ENCODE peak calls at places on chromosomes 12 and 14, in four cellular contexts. One of them, this sample, is unnamed.

GRCh38 chr14:45038865-45039264 is 45.1 kb upstream of the PRPF39 start:
- DNase-seq in fibroblast of pulmonary artery: no peak
- DNase-seq in omental fat pad: no peak
- DNase-seq in neural progenitor cell: no peak
- DNase-seq in this sample: no peak

GRCh38 chr12:132188451-132189298 is 44.4 kb downstream of the NOC4L start:
- DNase-seq in fibroblast of pulmonary artery: no peak
- DNase-seq in omental fat pad: no peak
- DNase-seq in neural progenitor cell: no peak
- DNase-seq in this sample: no peak

GRCh38 chr14:47948981-47949380 is 273.6 kb upstream of the MDGA2 start:
- DNase-seq in fibroblast of pulmonary artery: no peak
- DNase-seq in omental fat pad: no peak
- DNase-seq in neural progenitor cell: no peak
- DNase-seq in this sample: no peak

GRCh38 chr14:58703149-58703509 is 65.4 kb downstream of the DACT1 start:
- DNase-seq in fibroblast of pulmonary artery: no peak
- DNase-seq in omental fat pad: no peak
- DNase-seq in neural progenitor cell: no peak
- DNase-seq in this sample: no peak

GRCh38 chr14:75861161-75861621 is 120.6 kb downstream of the TGFB3 start:
- DNase-seq in fibroblast of pulmonary artery: peak
- DNase-seq in omental fat pad: no peak
- DNase-seq in neural progenitor cell: no peak
- DNase-seq in this sample: no peak

GRCh38 chr14:98957211-98958047 is 314.6 kb downstream of the BCL11B start:
- DNase-seq in fibroblast of pulmonary artery: peak
- DNase-seq in omental fat pad: peak
- DNase-seq in neural progenitor cell: no peak
- DNase-seq in this sample: no peak

GRCh38 chr12:124804011-124804621 is 59.5 kb downstream of the SCARB1 start:
- DNase-seq in fibroblast of pulmonary artery: no peak
- DNase-seq in omental fat pad: no peak
- DNase-seq in neural progenitor cell: peak
- DNase-seq in this sample: no peak

GRCh38 chr14:55832122-55832911 is 252.3 kb downstream of the KTN1 start:
- DNase-seq in fibroblast of pulmonary artery: peak
- DNase-seq in omental fat pad: no peak
- DNase-seq in neural progenitor cell: no peak
- DNase-seq in this sample: no peak

GRCh38 chr14:24712374-24712773 is 78.4 kb upstream of the GZMB start:
- DNase-seq in fibroblast of pulmonary artery: no peak
- DNase-seq in omental fat pad: no peak
- DNase-seq in neural progenitor cell: no peak
- DNase-seq in this sample: no peak

GRCh38 chr12:90253674-90254181 is 545.1 kb upstream of the ATP2B1 start:
- DNase-seq in fibroblast of pulmonary artery: peak
- DNase-seq in omental fat pad: no peak
- DNase-seq in neural progenitor cell: no peak
- DNase-seq in this sample: peak

GRCh38 chr14:79465651-79466050 is 745.7 kb downstream of the DIO2 start:
- DNase-seq in fibroblast of pulmonary artery: no peak
- DNase-seq in omental fat pad: no peak
- DNase-seq in neural progenitor cell: no peak
- DNase-seq in this sample: no peak

GRCh38 chr14:23345987-23346692 is 6.5 kb downstream of the SLC22A17 start:
- DNase-seq in fibroblast of pulmonary artery: no peak
- DNase-seq in omental fat pad: no peak
- DNase-seq in neural progenitor cell: peak
- DNase-seq in this sample: peak

GRCh38 chr12:67891566-67891965 is 97.7 kb upstream of the IFNG-AS1 start:
- DNase-seq in fibroblast of pulmonary artery: no peak
- DNase-seq in omental fat pad: no peak
- DNase-seq in neural progenitor cell: peak
- DNase-seq in this sample: no peak

GRCh38 chr14:68655021-68655811 is 137.7 kb downstream of the ZFP36L1 start:
- DNase-seq in fibroblast of pulmonary artery: peak
- DNase-seq in omental fat pad: no peak
- DNase-seq in neural progenitor cell: no peak
- DNase-seq in this sample: no peak

GRCh38 chr14:104299993-104300761 is 161.8 kb downstream of the KIF26A start:
- DNase-seq in fibroblast of pulmonary artery: no peak
- DNase-seq in omental fat pad: no peak
- DNase-seq in neural progenitor cell: no peak
- DNase-seq in this sample: peak

GRCh38 chr12:26732010-26732908 is 100.7 kb downstream of the ITPR2 start:
- DNase-seq in fibroblast of pulmonary artery: no peak
- DNase-seq in omental fat pad: no peak
- DNase-seq in neural progenitor cell: no peak
- DNase-seq in this sample: no peak

GRCh38 chr14:37668646-37669045 is 73.2 kb downstream of the TTC6 start:
- DNase-seq in fibroblast of pulmonary artery: peak
- DNase-seq in omental fat pad: no peak
- DNase-seq in neural progenitor cell: no peak
- DNase-seq in this sample: no peak

GRCh38 chr12:109069307-109070231 is 17.2 kb downstream of the USP30 start:
- DNase-seq in fibroblast of pulmonary artery: no peak
- DNase-seq in omental fat pad: no peak
- DNase-seq in neural progenitor cell: peak
- DNase-seq in this sample: no peak

GRCh38 chr14:29039171-29039570 is 272.6 kb downstream of the FOXG1 start:
- DNase-seq in fibroblast of pulmonary artery: peak
- DNase-seq in omental fat pad: no peak
- DNase-seq in neural progenitor cell: no peak
- DNase-seq in this sample: no peak

GRCh38 chr14:83463500-83464098 is 1929.9 kb upstream of the SEL1L start:
- DNase-seq in fibroblast of pulmonary artery: peak
- DNase-seq in omental fat pad: no peak
- DNase-seq in neural progenitor cell: peak
- DNase-seq in this sample: peak

GRCh38 chr14:99033951-99034350 is 238.0 kb downstream of the BCL11B start:
- DNase-seq in fibroblast of pulmonary artery: no peak
- DNase-seq in omental fat pad: no peak
- DNase-seq in neural progenitor cell: no peak
- DNase-seq in this sample: no peak

GRCh38 chr12:130826151-130826801 is 12.8 kb downstream of the STX2 start:
- DNase-seq in fibroblast of pulmonary artery: peak
- DNase-seq in omental fat pad: no peak
- DNase-seq in neural progenitor cell: peak
- DNase-seq in this sample: peak

GRCh38 chr12:42483534-42483857 is 106.0 kb downstream of the PRICKLE1 start:
- DNase-seq in fibroblast of pulmonary artery: no peak
- DNase-seq in omental fat pad: peak
- DNase-seq in neural progenitor cell: no peak
- DNase-seq in this sample: peak

GRCh38 chr14:82075566-82075965 is 541.9 kb upstream of the SEL1L start:
- DNase-seq in fibroblast of pulmonary artery: peak
- DNase-seq in omental fat pad: no peak
- DNase-seq in neural progenitor cell: peak
- DNase-seq in this sample: no peak

GRCh38 chr12:78571953-78572352 is 292.6 kb upstream of the SYT1 start:
- DNase-seq in fibroblast of pulmonary artery: no peak
- DNase-seq in omental fat pad: no peak
- DNase-seq in neural progenitor cell: peak
- DNase-seq in this sample: peak

GRCh38 chr14:70254476-70254961 is 65.8 kb upstream of the SLC8A3 start:
- DNase-seq in fibroblast of pulmonary artery: peak
- DNase-seq in omental fat pad: no peak
- DNase-seq in neural progenitor cell: peak
- DNase-seq in this sample: peak

GRCh38 chr14:105487986-105488777 is 1.5 kb downstream of the CRIP1 start:
- DNase-seq in fibroblast of pulmonary artery: no peak
- DNase-seq in omental fat pad: no peak
- DNase-seq in neural progenitor cell: no peak
- DNase-seq in this sample: no peak

GRCh38 chr14:41872906-41873305 is 266.2 kb downstream of the LRFN5 start:
- DNase-seq in fibroblast of pulmonary artery: peak
- DNase-seq in omental fat pad: no peak
- DNase-seq in neural progenitor cell: no peak
- DNase-seq in this sample: no peak

GRCh38 chr14:80996049-80996901 is 40.9 kb downstream of the TSHR start:
- DNase-seq in fibroblast of pulmonary artery: peak
- DNase-seq in omental fat pad: no peak
- DNase-seq in neural progenitor cell: peak
- DNase-seq in this sample: peak

GRCh38 chr12:2101798-2102197 is 49.0 kb downstream of the CACNA1C start:
- DNase-seq in fibroblast of pulmonary artery: no peak
- DNase-seq in omental fat pad: no peak
- DNase-seq in neural progenitor cell: no peak
- DNase-seq in this sample: no peak

GRCh38 chr14:93734086-93734822 is 54.0 kb downstream of the PRIMA1 start:
- DNase-seq in fibroblast of pulmonary artery: no peak
- DNase-seq in omental fat pad: no peak
- DNase-seq in neural progenitor cell: peak
- DNase-seq in this sample: peak

GRCh38 chr12:108831309-108831991 is 25.9 kb downstream of the SSH1 start:
- DNase-seq in fibroblast of pulmonary artery: no peak
- DNase-seq in omental fat pad: no peak
- DNase-seq in neural progenitor cell: no peak
- DNase-seq in this sample: no peak

GRCh38 chr14:104318558-104319488 is 180.4 kb downstream of the KIF26A start:
- DNase-seq in fibroblast of pulmonary artery: no peak
- DNase-seq in omental fat pad: no peak
- DNase-seq in neural progenitor cell: no peak
- DNase-seq in this sample: no peak

GRCh38 chr14:58846682-58847465 is 209.1 kb downstream of the DACT1 start:
- DNase-seq in fibroblast of pulmonary artery: no peak
- DNase-seq in omental fat pad: no peak
- DNase-seq in neural progenitor cell: peak
- DNase-seq in this sample: no peak

GRCh38 chr12:20832911-20833310 is 22.4 kb downstream of the SLCO1B3 start:
- DNase-seq in fibroblast of pulmonary artery: no peak
- DNase-seq in omental fat pad: no peak
- DNase-seq in neural progenitor cell: no peak
- DNase-seq in this sample: no peak

GRCh38 chr12:42187799-42188198 is 43.1 kb upstream of the GXYLT1 start:
- DNase-seq in fibroblast of pulmonary artery: no peak
- DNase-seq in omental fat pad: no peak
- DNase-seq in neural progenitor cell: no peak
- DNase-seq in this sample: no peak

GRCh38 chr14:106343636-106344035 is 817.3 kb downstream of the TMEM121 start:
- DNase-seq in fibroblast of pulmonary artery: no peak
- DNase-seq in omental fat pad: no peak
- DNase-seq in neural progenitor cell: no peak
- DNase-seq in this sample: no peak

GRCh38 chr12:107322063-107322462 is 228.7 kb upstream of the CRY1 start:
- DNase-seq in fibroblast of pulmonary artery: no peak
- DNase-seq in omental fat pad: no peak
- DNase-seq in neural progenitor cell: no peak
- DNase-seq in this sample: no peak

GRCh38 chr12:25155031-25155576 is 39.9 kb downstream of the DNAI7 start:
- DNase-seq in fibroblast of pulmonary artery: peak
- DNase-seq in omental fat pad: no peak
- DNase-seq in neural progenitor cell: peak
- DNase-seq in this sample: no peak

GRCh38 chr12:54021432-54022013 is 6.7 kb upstream of the HOXC6 start:
- DNase-seq in fibroblast of pulmonary artery: no peak
- DNase-seq in omental fat pad: no peak
- DNase-seq in neural progenitor cell: peak
- DNase-seq in this sample: peak
- TF ChIP-seq CTCF in fibroblast of pulmonary artery: no peak
- TF ChIP-seq CTCF in omental fat pad: no peak
- TF ChIP-seq CTCF in neural progenitor cell: peak
- TF ChIP-seq CTCF in this sample: peak

DNA sequence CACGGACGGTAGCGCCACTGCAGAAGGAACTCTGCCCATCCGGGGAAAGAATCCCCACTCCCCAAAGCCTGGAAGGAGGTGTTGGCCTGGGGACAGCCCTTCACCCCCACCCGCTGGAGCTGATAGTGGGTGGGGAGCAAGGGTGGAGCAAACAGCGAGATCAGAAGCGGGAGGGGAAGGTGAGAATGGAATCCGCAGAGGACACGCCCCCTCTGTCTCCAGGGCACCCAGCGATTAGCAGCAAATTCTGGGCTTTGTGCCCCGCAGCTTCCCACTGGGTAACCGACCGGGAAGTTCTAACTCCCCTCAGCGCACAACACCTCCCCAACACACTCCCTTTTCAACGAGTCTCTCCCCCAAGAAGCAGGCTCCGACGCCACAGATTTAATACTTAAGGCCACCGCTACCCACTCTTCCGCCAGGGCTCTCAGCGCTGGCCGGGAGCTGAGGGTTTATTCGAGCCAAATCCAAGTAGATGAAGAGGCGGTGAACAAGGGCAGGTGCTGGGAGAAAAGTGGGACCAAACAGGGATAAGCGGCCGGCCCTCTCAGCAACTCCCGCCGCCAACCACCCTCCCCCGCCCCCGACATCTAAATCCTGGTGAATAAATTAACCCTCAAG is 1.3 kb downstream of the SLC25A29 start:
- DNase-seq in fibroblast of pulmonary artery: no peak
- DNase-seq in omental fat pad: no peak
- DNase-seq in neural progenitor cell: peak
- DNase-seq in this sample: peak
- TF ChIP-seq CTCF in fibroblast of pulmonary artery: no peak
- TF ChIP-seq CTCF in omental fat pad: no peak
- TF ChIP-seq CTCF in neural progenitor cell: no peak
- TF ChIP-seq CTCF in this sample: no peak

GRCh38 chr14:92651106-92651792 is 97.2 kb downstream of the LGMN start:
- DNase-seq in fibroblast of pulmonary artery: no peak
- DNase-seq in omental fat pad: no peak
- DNase-seq in neural progenitor cell: no peak
- DNase-seq in this sample: no peak

GRCh38 chr14:92652413-92653151 is 95.8 kb downstream of the LGMN start:
- DNase-seq in fibroblast of pulmonary artery: no peak
- DNase-seq in omental fat pad: no peak
- DNase-seq in neural progenitor cell: no peak
- DNase-seq in this sample: no peak

GRCh38 chr14:92651793-92652382 is 96.5 kb downstream of the LGMN start:
- DNase-seq in fibroblast of pulmonary artery: no peak
- DNase-seq in omental fat pad: no peak
- DNase-seq in neural progenitor cell: no peak
- DNase-seq in this sample: no peak

GRCh38 chr14:92654206-92654901 is 94.1 kb downstream of the LGMN start:
- DNase-seq in fibroblast of pulmonary artery: no peak
- DNase-seq in omental fat pad: no peak
- DNase-seq in neural progenitor cell: no peak
- DNase-seq in this sample: no peak

GRCh38 chr14:92653162-92653651 is 95.2 kb downstream of the LGMN start:
- DNase-seq in fibroblast of pulmonary artery: no peak
- DNase-seq in omental fat pad: no peak
- DNase-seq in neural progenitor cell: no peak
- DNase-seq in this sample: no peak
- TF ChIP-seq CTCF in fibroblast of pulmonary artery: no peak
- TF ChIP-seq CTCF in omental fat pad: no peak
- TF ChIP-seq CTCF in neural progenitor cell: no peak
- TF ChIP-seq CTCF in this sample: no peak

DNA sequence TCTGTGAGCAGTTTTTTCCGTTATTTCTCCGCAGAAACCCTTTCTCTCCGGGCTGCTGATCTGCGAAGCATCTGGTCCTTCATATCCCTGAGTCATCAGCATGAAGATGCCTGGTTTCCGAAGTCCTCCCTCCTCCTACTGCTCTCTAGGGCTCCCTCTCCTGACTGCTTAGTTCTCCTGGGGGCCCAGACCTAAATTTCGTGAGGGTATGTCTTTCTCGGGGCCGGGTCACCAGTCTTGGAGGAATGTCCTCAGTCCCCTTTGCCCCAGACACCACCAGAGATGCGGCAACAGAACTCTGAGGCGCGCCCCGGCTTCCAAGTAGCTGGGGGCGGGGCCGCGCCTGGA is 622 bp upstream of the BICDL1 start:
- DNase-seq in fibroblast of pulmonary artery: peak
- DNase-seq in omental fat pad: peak
- DNase-seq in neural progenitor cell: no peak
- DNase-seq in this sample: no peak
- TF ChIP-seq CTCF in fibroblast of pulmonary artery: peak
- TF ChIP-seq CTCF in omental fat pad: no peak
- TF ChIP-seq CTCF in neural progenitor cell: peak
- TF ChIP-seq CTCF in this sample: peak